ENCODE peak calls at places on chromosomes 13 and 19, in four cellular contexts. I is HepG2, W is HEK293T, S is GM12878. J is an unnamed sample.

GRCh38 chr13:51034906-51035305 is 76.2 kb downstream of the C13orf42 start:
- DNase-seq in I (no peak), W (no peak), S (no peak), J (no peak)

GRCh38 chr19:29672933-29673336 is 7.7 kb downstream of the PLEKHF1 start:
- DNase-seq in I (no peak), W (no peak), S (peak), J (no peak)

GRCh38 chr13:93169980-93170379 is 56.6 kb upstream of the GPC6 start:
- DNase-seq in I (peak), W (no peak), S (no peak), J (no peak)

GRCh38 chr19:1864480-1865171 is 1.2 kb upstream of the KLF16 start:
- DNase-seq in I (peak), W (peak), S (no peak), J (peak)

GRCh38 chr13:74771964-74772363 is 637.8 kb upstream of the KLF12 start:
- DNase-seq in I (no peak), W (no peak), S (no peak), J (no peak)

GRCh38 chr19:38433268-38433733 is at the start of gene RYR1:
- DNase-seq in I (no peak), W (no peak), S (no peak), J (peak)

GRCh38 chr19:3783660-3784584 is 2.3 kb downstream of the MATK start:
- DNase-seq in I (peak), W (no peak), S (no peak), J (peak)

GRCh38 chr13:64158910-64159309 is 2743.3 kb upstream of the PCDH20 start:
- DNase-seq in I (no peak), W (no peak), S (no peak), J (peak)

GRCh38 chr19:45195764-45196163 is 17.2 kb downstream of the BLOC1S3 start:
- DNase-seq in I (no peak), W (no peak), S (no peak), J (peak)

GRCh38 chr13:76890036-76890435 is 3.8 kb upstream of the KCTD12 start:
- DNase-seq in I (no peak), W (no peak), S (no peak), J (no peak)

GRCh38 chr19:30664358-30665058 is 292.3 kb downstream of the ZNF536 start:
- DNase-seq in I (peak), W (peak), S (no peak), J (peak)

GRCh38 chr13:29503041-29503837 is 92.2 kb downstream of the SLC7A1 start:
- DNase-seq in I (no peak), W (no peak), S (no peak), J (peak)

GRCh38 chr19:32039446-32039845 is 306.0 kb upstream of the ZNF507 start:
- DNase-seq in I (no peak), W (no peak), S (no peak), J (no peak)

GRCh38 chr19:6767081-6767356 is 216 bp downstream of the SH2D3A start:
- DNase-seq in I (peak), W (no peak), S (no peak), J (peak)

GRCh38 chr19:6767357-6768235 is at the start of gene SH2D3A:
- DNase-seq in I (peak), W (peak), S (peak), J (peak)

GRCh38 chr19:6768236-6768785 is 1.1 kb upstream of the SH2D3A start:
- DNase-seq in I (no peak), W (no peak), S (no peak), J (no peak)

GRCh38 chr19:6766357-6767080 is 716 bp downstream of the SH2D3A start:
- DNase-seq in I (no peak), W (no peak), S (no peak), J (no peak)

GRCh38 chr19:6765738-6766356 is 1.4 kb downstream of the SH2D3A start:
- DNase-seq in I (peak), W (no peak), S (no peak), J (no peak)
- TF ChIP-seq TARDBP in I (no peak), W (no peak), S (no peak), J (no peak)

DNA sequence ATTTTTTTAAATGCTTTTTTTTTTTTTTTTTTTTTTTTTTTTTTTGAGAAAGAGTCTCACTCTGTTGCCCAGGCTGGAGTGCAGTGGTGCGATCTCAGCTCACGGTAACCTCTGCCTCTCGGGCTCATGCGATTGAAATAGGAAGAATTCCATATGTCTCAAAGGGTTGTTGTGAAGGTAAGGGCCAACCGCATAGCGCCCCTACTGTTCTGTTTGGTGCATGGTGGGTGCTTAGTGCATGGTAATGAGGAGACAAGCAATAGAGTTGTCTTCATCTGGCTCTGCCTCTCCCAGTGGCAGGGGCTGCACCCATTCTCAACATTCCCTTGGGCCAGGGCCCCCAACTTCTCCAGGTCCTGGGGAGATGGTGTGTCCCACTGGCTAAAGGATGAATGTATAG is 68.7 kb downstream of the RASL11A start:
- DNase-seq in I (peak), W (peak), S (no peak), J (peak)
- TF ChIP-seq TARDBP in I (no peak), W (no peak), S (no peak), J (no peak)

GRCh38 chr19:8261347-8261746 is 46.8 kb downstream of the CD320 start:
- DNase-seq in I (no peak), W (no peak), S (no peak), J (no peak)

GRCh38 chr19:8259922-8260247 is 48.3 kb downstream of the CD320 start:
- DNase-seq in I (no peak), W (no peak), S (no peak), J (no peak)

GRCh38 chr19:8261881-8262280 is 46.3 kb downstream of the CD320 start:
- DNase-seq in I (no peak), W (no peak), S (no peak), J (no peak)

GRCh38 chr19:8257052-8257443 is 47.9 kb downstream of the CERS4 start:
- DNase-seq in I (no peak), W (no peak), S (no peak), J (peak)

GRCh38 chr19:8259142-8259921 is 48.8 kb downstream of the CD320 start:
- DNase-seq in I (no peak), W (no peak), S (no peak), J (no peak)
- TF ChIP-seq TARDBP in I (no peak), W (no peak), S (no peak), J (no peak)

GRCh38 chr13:78636493-78636892 is 22.5 kb downstream of the OBI1 start:
- DNase-seq in I (no peak), W (no peak), S (no peak), J (peak)
- TF ChIP-seq TARDBP in I (no peak), W (no peak), S (no peak), J (no peak)

DNA sequence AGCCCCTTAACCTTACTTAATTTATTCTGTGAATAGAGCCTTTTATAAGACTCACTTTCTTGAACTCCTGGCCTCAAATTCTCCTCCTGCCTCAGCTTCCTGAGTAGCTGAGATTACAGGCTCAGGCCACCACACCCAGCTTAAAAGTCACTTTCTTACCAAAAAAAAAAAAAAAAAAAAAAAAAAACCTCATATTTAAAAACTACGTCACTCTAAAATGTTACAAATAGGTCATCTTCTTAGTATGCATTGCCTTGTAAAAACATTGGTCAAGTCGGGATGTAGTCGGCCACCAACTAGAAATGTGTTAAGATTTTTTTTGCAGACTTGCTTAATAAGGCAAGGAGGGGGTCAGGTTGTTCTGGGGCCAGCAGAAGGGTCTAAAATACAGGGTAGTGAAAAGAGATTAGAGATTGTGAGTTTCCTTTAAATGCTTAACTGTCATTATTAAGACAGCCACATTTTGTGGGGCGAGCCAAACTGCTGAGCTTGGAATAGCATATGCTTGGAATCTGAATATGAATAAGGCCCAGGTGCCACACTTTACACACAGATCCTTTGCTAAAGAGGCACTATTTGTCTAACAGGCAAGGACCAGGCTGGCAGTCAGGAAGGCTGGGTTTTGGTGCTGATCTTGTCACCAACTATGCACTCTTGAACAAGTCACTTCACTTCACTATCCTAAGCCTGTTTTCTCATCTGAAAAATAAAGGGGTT is 16.5 kb upstream of the IL17D start:
- DNase-seq in I (no peak), W (no peak), S (no peak), J (no peak)
- TF ChIP-seq TARDBP in I (no peak), W (no peak), S (no peak), J (no peak)

DNA sequence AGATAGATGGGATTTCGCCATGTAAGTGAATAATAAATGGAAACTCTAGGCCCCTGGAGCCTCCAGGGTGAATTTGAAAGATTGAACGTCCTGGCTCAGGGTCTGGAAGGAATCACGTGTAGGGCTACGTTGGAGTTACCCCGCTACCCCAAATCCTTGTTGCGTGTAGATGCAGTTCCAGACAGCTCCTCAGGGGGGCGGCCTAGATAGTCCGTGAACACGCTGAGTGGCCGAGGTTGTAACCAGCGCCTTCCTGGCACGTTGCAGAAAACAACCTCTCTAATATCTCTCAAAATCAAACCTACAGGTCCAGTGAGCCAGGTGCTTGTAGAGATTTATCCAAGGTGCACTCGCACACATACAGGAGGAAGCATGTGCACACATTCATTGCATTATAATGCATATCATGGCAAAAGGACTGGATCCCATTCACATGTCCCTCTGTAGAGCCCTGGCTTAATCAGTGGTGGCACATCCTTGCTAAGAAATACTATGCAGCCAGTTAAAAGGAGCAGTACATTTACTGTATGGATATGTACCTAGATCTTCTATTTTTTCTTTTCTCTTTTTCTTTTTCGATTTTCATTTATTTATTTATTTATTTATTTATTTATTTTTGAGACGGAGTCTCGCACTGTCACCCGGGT is 2.5 kb upstream of the KEAP1 start:
- DNase-seq in I (peak), W (peak), S (no peak), J (peak)
- TF ChIP-seq TARDBP in I (no peak), W (no peak), S (no peak), J (no peak)

GRCh38 chr13:24746618-24747247 is 17.2 kb upstream of the RNF17 start:
- DNase-seq in I (no peak), W (no peak), S (no peak), J (no peak)
- TF ChIP-seq TARDBP in I (no peak), W (no peak), S (no peak), J (no peak)

DNA sequence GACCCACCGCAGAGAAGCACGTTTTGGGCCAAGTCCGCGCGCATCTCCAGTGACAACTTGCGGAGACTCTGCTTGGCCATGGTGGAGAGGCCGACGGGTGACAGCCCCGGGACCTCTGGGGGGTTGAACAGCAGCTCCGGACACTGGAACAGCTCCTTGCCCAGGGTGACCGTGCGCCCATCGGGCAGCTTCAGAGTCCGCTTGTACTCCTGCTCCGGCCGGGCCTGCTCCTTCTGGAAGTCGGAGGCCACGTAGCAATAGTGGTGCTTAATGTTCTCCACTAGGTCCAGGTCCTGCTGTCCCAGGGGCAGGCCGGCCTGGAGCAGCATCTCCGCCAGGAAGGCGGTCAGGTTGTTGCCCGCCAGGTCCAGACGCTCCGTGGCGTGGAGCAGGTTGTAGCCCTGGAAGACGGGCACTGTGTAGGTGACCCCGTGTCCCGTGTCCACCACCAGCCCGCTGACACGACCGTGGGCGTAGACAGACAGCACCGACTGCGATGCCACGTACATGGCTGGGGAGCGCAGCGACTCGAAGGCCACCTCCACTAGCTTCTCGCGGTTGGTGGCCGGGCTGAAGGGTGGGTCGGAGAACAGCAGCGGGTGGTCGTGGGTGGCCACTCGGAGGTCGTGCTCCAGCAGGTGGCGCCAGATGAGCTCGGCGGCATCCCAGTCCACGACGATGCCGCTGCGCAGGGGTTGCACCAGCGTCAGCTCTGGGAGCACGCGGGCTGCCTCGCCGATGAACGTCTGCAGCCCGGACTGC is 743 bp downstream of the ACTL9 start:
- DNase-seq in I (no peak), W (peak), S (no peak), J (peak)
- TF ChIP-seq TARDBP in I (no peak), W (no peak), S (no peak), J (no peak)

DNA sequence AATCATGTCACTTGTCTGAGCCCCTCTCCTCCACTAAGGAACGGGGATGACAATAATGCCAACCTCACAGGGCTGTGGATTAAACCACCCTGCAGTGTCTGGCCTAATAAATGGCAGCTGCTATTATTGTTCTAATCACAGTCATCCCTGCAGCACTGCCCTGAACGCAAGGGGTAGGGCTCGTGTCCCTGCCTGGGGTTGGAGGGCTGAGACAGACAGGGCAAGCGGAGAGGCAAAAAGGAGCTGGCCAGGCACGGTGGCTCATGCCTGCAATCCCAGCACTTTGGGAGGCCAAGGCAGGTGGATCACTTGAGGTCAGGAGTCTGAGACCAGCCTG is 10.2 kb upstream of the KPTN start:
- DNase-seq in I (no peak), W (no peak), S (no peak), J (no peak)
- TF ChIP-seq TARDBP in I (no peak), W (no peak), S (no peak), J (no peak)

DNA sequence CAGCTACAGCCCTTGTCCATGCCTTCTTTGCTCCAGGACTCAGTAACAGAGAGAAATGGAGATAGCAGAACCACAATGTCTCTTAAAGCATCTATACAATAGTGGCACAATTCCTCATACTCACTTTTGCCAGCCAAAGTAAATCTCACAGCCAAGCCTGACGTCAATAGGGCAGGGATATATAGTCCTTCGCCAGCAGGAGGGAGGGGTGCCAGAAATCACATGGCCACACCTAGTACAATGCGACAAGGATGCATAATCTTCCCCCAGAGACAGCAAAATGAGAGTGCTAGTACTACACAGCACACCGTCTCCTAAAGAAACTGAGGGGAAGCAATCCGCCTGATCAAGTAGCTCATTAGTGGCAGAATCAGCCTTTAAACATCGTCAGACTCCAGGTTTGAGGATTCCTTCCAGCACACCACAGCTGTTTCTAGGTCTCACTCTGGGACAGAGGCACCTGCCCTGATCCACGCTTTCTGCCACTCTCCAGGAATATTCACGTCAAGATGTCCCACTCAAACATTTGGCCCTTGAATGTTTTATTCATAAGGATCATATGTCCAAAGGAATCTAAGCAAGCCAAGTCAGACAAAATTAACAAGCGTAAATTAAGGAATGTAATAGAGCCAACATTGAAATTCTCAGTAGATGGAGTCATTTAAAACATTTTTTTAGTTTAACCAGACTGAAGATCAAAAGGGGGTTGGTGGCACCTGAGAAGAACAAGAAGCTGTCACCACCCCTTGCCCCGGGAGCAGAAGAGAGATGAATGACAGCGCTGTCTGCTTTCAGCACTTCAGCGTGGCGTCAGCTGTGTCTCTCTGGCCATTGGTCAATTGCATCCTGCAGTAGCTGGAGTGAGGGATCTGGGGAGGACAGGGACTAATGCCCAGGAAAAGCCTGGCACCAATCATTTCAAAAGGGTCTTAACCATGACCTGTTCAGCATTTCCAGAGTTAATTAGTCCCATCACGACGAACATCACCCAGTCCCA is 63.6 kb upstream of the SERP2 start:
- DNase-seq in I (no peak), W (no peak), S (no peak), J (no peak)
- TF ChIP-seq TARDBP in I (no peak), W (no peak), S (no peak), J (no peak)